ENCODE peak calls at places on chromosomes 16 and 17, in six cellular contexts. X is heart left ventricle; Q is stomach; A is uterus; G is CD4-positive, CD25-positive, alpha-beta regulatory T cell; L is psoas muscle. M is an unnamed sample. For H3K36me3 and H3K4me1, the result is how much of the 10 kb centered on the place peaks cover.

GRCh38 chr16:49596699-49597291 is 223.2 kb downstream of the C16orf78 start:
- DNase-seq in X (no peak), Q (peak), A (peak), G (no peak), L (peak), M (no peak)

GRCh38 chr16:9798474-9798873 is 383.8 kb downstream of the GRIN2A start:
- DNase-seq in X (no peak), Q (no peak), A (peak), G (no peak), L (no peak), M (no peak)

GRCh38 chr17:42979511-42980273 is at the start of gene PTGES3L:
- DNase-seq in X (peak), Q (no peak), A (peak), G (peak), L (peak), M (peak)

GRCh38 chr16:74607310-74607966 is 524 bp upstream of the GLG1 start:
- DNase-seq in X (no peak), Q (no peak), A (no peak), G (no peak), L (no peak), M (no peak)

GRCh38 chr17:55086635-55087058 is 118.1 kb downstream of the STXBP4 start:
- DNase-seq in X (no peak), Q (no peak), A (no peak), G (no peak), L (no peak), M (no peak)

GRCh38 chr16:66984902-66985311 is 3.5 kb upstream of the CES4A start:
- DNase-seq in X (no peak), Q (no peak), A (no peak), G (no peak), L (no peak), M (no peak)

GRCh38 chr17:32943647-32944191 is 15.8 kb downstream of the TMEM98 start:
- DNase-seq in X (no peak), Q (no peak), A (peak), G (no peak), L (no peak), M (no peak)

GRCh38 chr16:84827131-84827574 is 7.4 kb downstream of the CRISPLD2 start:
- DNase-seq in X (no peak), Q (no peak), A (peak), G (no peak), L (no peak), M (no peak)

GRCh38 chr17:73646409-73647305 is 2.4 kb upstream of the SDK2 start:
- DNase-seq in X (no peak), Q (peak), A (no peak), G (no peak), L (no peak), M (peak)

GRCh38 chr16:57623251-57624043 is 5.0 kb upstream of the ADGRG1 start:
- DNase-seq in X (peak), Q (peak), A (peak), G (no peak), L (no peak), M (peak)

GRCh38 chr16:53781023-53781605 is 77.2 kb downstream of the FTO start:
- DNase-seq in X (no peak), Q (no peak), A (no peak), G (no peak), L (no peak), M (no peak)

GRCh38 chr16:88558457-88559442 is 11.5 kb upstream of the ZC3H18 start:
- DNase-seq in X (peak), Q (peak), A (peak), G (no peak), L (peak), M (peak)

GRCh38 chr17:78026381-78026780 is 67.9 kb downstream of the TNRC6C start:
- DNase-seq in X (no peak), Q (no peak), A (no peak), G (no peak), L (no peak), M (no peak)
- H3K36me3 ChIP-seq in X (under half), Q (under half), A (under half), G (under half), L (under half), M (under half)

DNA sequence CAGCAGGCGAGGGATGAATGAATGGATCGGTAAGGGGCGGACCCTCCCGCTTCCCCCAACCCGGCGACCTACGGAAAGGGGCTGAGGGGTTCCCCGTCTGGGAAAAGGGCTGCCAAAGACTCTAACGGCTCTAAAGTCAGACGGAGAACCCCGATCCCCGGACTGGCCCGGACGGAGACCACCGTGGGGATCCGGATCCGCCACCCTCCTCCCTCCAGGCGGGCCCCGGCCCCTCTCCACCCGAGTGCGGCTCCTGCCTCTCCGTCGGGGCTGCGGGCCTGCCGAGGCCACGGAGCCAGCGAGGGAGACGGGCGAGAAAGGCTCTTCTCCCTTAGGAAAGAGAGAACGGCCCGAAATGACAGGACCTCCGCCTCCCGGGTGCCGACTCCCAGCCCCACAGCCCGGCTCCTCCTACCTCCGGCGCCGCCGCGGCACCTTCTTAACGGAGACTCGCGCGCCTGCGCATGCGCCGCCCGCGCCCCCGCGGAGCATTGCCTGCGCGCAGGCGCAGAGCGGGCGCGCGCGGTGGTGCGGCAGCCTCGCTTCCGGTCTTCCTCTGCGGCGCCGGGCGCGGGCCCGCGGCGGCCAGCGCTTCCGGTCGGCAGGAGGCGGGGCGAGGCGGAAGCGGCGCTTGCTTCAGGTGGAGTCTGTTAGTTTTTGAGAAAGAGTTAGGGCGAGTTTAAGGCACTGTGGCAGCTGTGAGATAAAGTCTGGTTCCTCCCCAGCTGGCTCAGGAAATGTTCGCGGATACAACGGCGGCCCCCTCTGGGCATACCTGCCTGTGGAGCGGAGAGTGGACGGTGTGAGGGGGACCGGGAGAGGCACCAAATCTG is at the start of gene SLX4:
- DNase-seq in X (peak), Q (peak), A (peak), G (peak), L (peak), M (peak)
- H3K4me1 ChIP-seq in X (under half), Q (under half), A (under half), G (under half), L (under half), M (under half)

DNA sequence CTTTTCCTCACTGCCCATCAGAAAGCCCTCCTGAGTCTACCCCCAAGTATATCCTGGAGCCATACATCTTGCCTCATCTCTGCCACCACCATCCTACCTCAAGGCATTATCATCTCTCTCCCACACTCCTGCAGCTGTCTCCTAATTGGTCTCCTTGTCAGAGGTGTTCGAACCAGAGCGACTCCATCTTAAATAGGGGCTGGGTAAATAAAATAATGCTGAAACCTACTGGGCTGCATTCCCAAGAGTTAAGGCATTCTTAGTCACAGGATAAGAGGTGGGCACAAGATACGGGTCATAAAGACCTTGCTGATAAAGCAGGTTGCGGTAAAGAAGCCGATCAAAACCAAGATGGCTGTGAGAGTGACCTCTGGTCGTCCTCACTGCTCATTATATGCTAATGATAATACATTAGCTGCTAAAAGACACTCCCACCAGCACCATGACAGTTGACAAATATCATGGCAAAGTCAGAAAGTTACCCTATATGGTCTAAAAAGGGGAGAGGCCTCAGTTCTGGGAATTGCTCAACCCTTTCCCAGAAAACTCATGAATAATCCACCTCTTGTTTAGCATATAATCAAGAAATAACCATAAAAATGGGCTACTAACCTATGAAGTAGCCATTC is 97.0 kb upstream of the C16orf82 start:
- DNase-seq in X (no peak), Q (no peak), A (no peak), G (no peak), L (no peak), M (no peak)
- H3K36me3 ChIP-seq in X (under half), Q (under half), A (under half), G (under half), L (under half), M (under half)

GRCh38 chr17:40032322-40033320 is 17.4 kb downstream of the CSF3 start:
- DNase-seq in X (peak), Q (peak), A (no peak), G (no peak), L (peak), M (peak)
- H3K4me1 ChIP-seq in X (under half), Q (under half), A (under half), G (under half), L (under half), M (under half)

GRCh38 chr17:44966348-44967025 is 1.6 kb downstream of the C1QL1 start:
- DNase-seq in X (no peak), Q (no peak), A (no peak), G (no peak), L (no peak), M (no peak)
- H3K36me3 ChIP-seq in X (under half), Q (under half), A (under half), G (under half), L (under half), M (under half)

DNA sequence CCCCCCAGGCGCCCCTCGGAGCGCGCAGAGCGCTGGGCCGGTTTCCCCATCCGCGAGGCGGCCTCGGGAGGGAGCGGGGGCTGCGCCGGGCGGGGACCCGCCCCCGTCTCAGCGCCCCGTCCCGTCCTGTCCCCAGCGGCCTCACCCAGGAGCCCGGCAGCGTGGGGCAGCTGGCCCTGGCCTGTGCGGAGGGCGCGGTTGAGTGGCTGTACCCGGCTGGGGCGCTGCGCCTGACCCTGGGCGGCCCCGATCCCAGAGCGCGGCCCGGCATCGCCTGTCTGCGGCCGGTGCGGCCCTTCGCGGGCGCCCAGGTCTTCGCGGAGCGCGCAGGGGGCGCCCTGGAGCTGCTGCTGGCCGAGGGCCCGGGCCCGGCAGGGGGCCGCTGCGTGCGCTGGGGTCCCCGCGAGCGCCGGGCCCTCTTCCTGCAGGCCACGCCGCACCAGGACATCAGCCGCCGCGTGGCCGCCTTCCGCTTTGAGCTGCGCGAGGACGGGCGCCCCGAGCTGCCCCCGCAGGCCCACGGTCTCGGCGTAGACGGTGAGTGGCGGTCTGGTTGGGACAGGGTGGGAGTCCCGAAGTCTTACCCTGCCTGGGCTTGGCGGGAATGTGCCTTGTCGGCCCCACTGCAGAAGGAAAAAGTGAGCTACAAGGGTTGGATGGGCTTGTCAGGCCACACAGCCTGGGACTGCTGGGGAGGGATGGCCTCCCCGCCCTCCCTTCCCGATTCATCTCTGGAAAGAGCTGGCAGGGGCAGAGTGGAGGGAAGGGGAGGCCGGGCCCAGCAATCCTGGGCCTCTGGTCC is 731 bp downstream of the METRN start:
- DNase-seq in X (no peak), Q (no peak), A (no peak), G (no peak), L (no peak), M (no peak)
- H3K4me1 ChIP-seq in X (under half), Q (under half), A (under half), G (under half), L (under half), M (under half)

GRCh38 chr16:3606441-3606840 is 5.0 kb downstream of the SLX4 start:
- DNase-seq in X (no peak), Q (no peak), A (no peak), G (no peak), L (no peak), M (no peak)
- H3K36me3 ChIP-seq in X (under half), Q (under half), A (under half), G (under half), L (under half), M (under half)

M was measured in aorta.